ENCODE peak calls at places on chromosomes 1 and 21, in six cellular contexts. One of them, this sample, is unnamed.

GRCh38 chr1:118914379-118915161 is 73.6 kb downstream of the TBX15 start:
- DNase-seq in LoVo: peak; percentile 41
- DNase-seq in neural crest cell: no peak
- DNase-seq in GM03348: no peak
- DNase-seq in non-pigmented ciliary epithelial cell: no peak
- DNase-seq in naive thymus-derived CD8-positive, alpha-beta T cell: no peak
- DNase-seq in this sample: no peak

GRCh38 chr1:230827081-230827681 is 41.1 kb downstream of the C1orf198 start:
- DNase-seq in LoVo: no peak
- DNase-seq in neural crest cell: no peak
- DNase-seq in GM03348: no peak
- DNase-seq in non-pigmented ciliary epithelial cell: no peak
- DNase-seq in naive thymus-derived CD8-positive, alpha-beta T cell: no peak
- DNase-seq in this sample: peak; percentile 42

GRCh38 chr1:25971044-25971881 is 26.6 kb downstream of the PAFAH2 start:
- DNase-seq in LoVo: peak; percentile 24
- DNase-seq in neural crest cell: no peak
- DNase-seq in GM03348: no peak
- DNase-seq in non-pigmented ciliary epithelial cell: no peak
- DNase-seq in naive thymus-derived CD8-positive, alpha-beta T cell: no peak
- DNase-seq in this sample: no peak

GRCh38 chr21:29499734-29500343 is 201.1 kb downstream of the BACH1 start:
- DNase-seq in LoVo: peak; percentile 2
- DNase-seq in neural crest cell: no peak
- DNase-seq in GM03348: peak; percentile 48
- DNase-seq in non-pigmented ciliary epithelial cell: peak; percentile 20
- DNase-seq in naive thymus-derived CD8-positive, alpha-beta T cell: no peak
- DNase-seq in this sample: peak; percentile 63

GRCh38 chr1:7643445-7643844 is 127.7 kb upstream of the VAMP3 start:
- DNase-seq in LoVo: no peak
- DNase-seq in neural crest cell: no peak
- DNase-seq in GM03348: no peak
- DNase-seq in non-pigmented ciliary epithelial cell: no peak
- DNase-seq in naive thymus-derived CD8-positive, alpha-beta T cell: no peak
- DNase-seq in this sample: no peak

GRCh38 chr21:44391345-44392091 is 38.1 kb downstream of the TRPM2 start:
- DNase-seq in LoVo: no peak
- DNase-seq in neural crest cell: no peak
- DNase-seq in GM03348: no peak
- DNase-seq in non-pigmented ciliary epithelial cell: no peak
- DNase-seq in naive thymus-derived CD8-positive, alpha-beta T cell: no peak
- DNase-seq in this sample: no peak

GRCh38 chr1:199550384-199551067 is 477.0 kb upstream of the NR5A2 start:
- DNase-seq in LoVo: no peak
- DNase-seq in neural crest cell: no peak
- DNase-seq in GM03348: peak; percentile 8
- DNase-seq in non-pigmented ciliary epithelial cell: no peak
- DNase-seq in naive thymus-derived CD8-positive, alpha-beta T cell: no peak
- DNase-seq in this sample: peak; percentile 18

GRCh38 chr1:48469616-48470500 is 2.1 kb downstream of the SPATA6 start:
- DNase-seq in LoVo: no peak
- DNase-seq in neural crest cell: no peak
- DNase-seq in GM03348: peak; percentile 66
- DNase-seq in non-pigmented ciliary epithelial cell: no peak
- DNase-seq in naive thymus-derived CD8-positive, alpha-beta T cell: no peak
- DNase-seq in this sample: peak; percentile 60

GRCh38 chr1:203077367-203077766 is 8.4 kb downstream of the MYOG start:
- DNase-seq in LoVo: no peak
- DNase-seq in neural crest cell: no peak
- DNase-seq in GM03348: no peak
- DNase-seq in non-pigmented ciliary epithelial cell: no peak
- DNase-seq in naive thymus-derived CD8-positive, alpha-beta T cell: no peak
- DNase-seq in this sample: no peak

GRCh38 chr1:3680488-3681230 is 28.3 kb downstream of the TP73 start:
- DNase-seq in LoVo: no peak
- DNase-seq in neural crest cell: no peak
- DNase-seq in GM03348: no peak
- DNase-seq in non-pigmented ciliary epithelial cell: no peak
- DNase-seq in naive thymus-derived CD8-positive, alpha-beta T cell: no peak
- DNase-seq in this sample: no peak

GRCh38 chr1:169796411-169796810 is 1.7 kb upstream of the METTL18 start:
- DNase-seq in LoVo: no peak
- DNase-seq in neural crest cell: no peak
- DNase-seq in GM03348: no peak
- DNase-seq in non-pigmented ciliary epithelial cell: no peak
- DNase-seq in naive thymus-derived CD8-positive, alpha-beta T cell: no peak
- DNase-seq in this sample: no peak